ENCODE peak calls at places on chromosomes 2 and 18, in six cellular contexts. K is endothelial cell of umbilical vein, R is WTC11, Y is A549, G is H1, J is K562. U is an unnamed sample.

GRCh38 chr2:26735096-26735495 is 29.0 kb upstream of the SLC35F6 start:
- DNase-seq in K (no peak), R (no peak), Y (peak; percentile 86), G (no peak), J (no peak), U (no peak)

GRCh38 chr2:40193670-40194026 is 258.2 kb downstream of the SLC8A1 start:
- DNase-seq in K (no peak), R (no peak), Y (no peak), G (no peak), J (no peak), U (no peak)

GRCh38 chr2:100446696-100447095 is 23.6 kb upstream of the NMS start:
- DNase-seq in K (no peak), R (no peak), Y (no peak), G (no peak), J (no peak), U (no peak)

GRCh38 chr2:9110893-9111569 is 95.6 kb upstream of the ASAP2 start:
- DNase-seq in K (no peak), R (peak; percentile 89), Y (peak; percentile 33), G (peak; percentile 67), J (peak; percentile 48), U (no peak)

GRCh38 chr2:238597638-238598528 is 171.2 kb downstream of the ASB1 start:
- DNase-seq in K (no peak), R (no peak), Y (no peak), G (no peak), J (no peak), U (no peak)

GRCh38 chr2:165777522-165778186 is 16.4 kb downstream of the GALNT3 start:
- DNase-seq in K (no peak), R (no peak), Y (no peak), G (no peak), J (no peak), U (no peak)

GRCh38 chr2:3042601-3043585 is 334.7 kb downstream of the EIPR1 start:
- DNase-seq in K (no peak), R (no peak), Y (no peak), G (no peak), J (no peak), U (no peak)

GRCh38 chr2:38464971-38465788 is 88.1 kb upstream of the ATL2 start:
- DNase-seq in K (no peak), R (no peak), Y (no peak), G (no peak), J (no peak), U (no peak)

GRCh38 chr2:10285578-10286198 is 17.0 kb upstream of the HPCAL1 start:
- DNase-seq in K (peak; percentile 79), R (no peak), Y (peak; percentile 90), G (no peak), J (no peak), U (peak; percentile 77)

GRCh38 chr2:37886745-37887144 is 38.3 kb upstream of the RMDN2 start:
- DNase-seq in K (no peak), R (no peak), Y (no peak), G (no peak), J (no peak), U (no peak)

GRCh38 chr2:110678457-110679336 is 834 bp upstream of the BUB1 start:
- DNase-seq in K (peak; percentile 50), R (no peak), Y (no peak), G (no peak), J (peak; percentile 32), U (no peak)

GRCh38 chr2:181396575-181397062 is 60.6 kb upstream of the ITGA4 start:
- DNase-seq in K (no peak), R (no peak), Y (no peak), G (no peak), J (no peak), U (no peak)

GRCh38 chr2:30763151-30763660 is 44.0 kb downstream of the CAPN13 start:
- DNase-seq in K (no peak), R (no peak), Y (no peak), G (no peak), J (no peak), U (no peak)

GRCh38 chr2:44580875-44581515 is 219.2 kb downstream of the CAMKMT start:
- DNase-seq in K (no peak), R (no peak), Y (no peak), G (no peak), J (no peak), U (no peak)

GRCh38 chr2:191571163-191571769 is 106.7 kb upstream of the NABP1 start:
- DNase-seq in K (peak; percentile 65), R (no peak), Y (peak; percentile 74), G (no peak), J (peak; percentile 59), U (no peak)

GRCh38 chr2:74168739-74169138 is 9.9 kb downstream of the MOB1A start:
- DNase-seq in K (no peak), R (no peak), Y (no peak), G (no peak), J (no peak), U (no peak)

GRCh38 chr2:181944164-181944913 is 41.3 kb upstream of the PPP1R1C start:
- DNase-seq in K (no peak), R (no peak), Y (no peak), G (no peak), J (no peak), U (peak; percentile 81)

GRCh38 chr18:46333371-46334199 is 229.4 kb downstream of the HAUS1 start:
- DNase-seq in K (no peak), R (peak; percentile 50), Y (peak; percentile 31), G (no peak), J (no peak), U (no peak)

GRCh38 chr2:8441371-8441770 is 240.5 kb upstream of the ID2 start:
- DNase-seq in K (no peak), R (no peak), Y (no peak), G (no peak), J (no peak), U (no peak)

GRCh38 chr2:75146903-75147332 is 52.4 kb downstream of the TACR1 start:
- DNase-seq in K (peak; percentile 67), R (no peak), Y (peak; percentile 71), G (no peak), J (no peak), U (peak; percentile 54)

GRCh38 chr2:43068730-43069517 is 157.5 kb downstream of the ZFP36L2 start:
- DNase-seq in K (no peak), R (no peak), Y (no peak), G (no peak), J (no peak), U (no peak)
- TF ChIP-seq JUN in K (no peak), R (no peak), Y (no peak), G (no peak), J (no peak), U (no peak)

DNA sequence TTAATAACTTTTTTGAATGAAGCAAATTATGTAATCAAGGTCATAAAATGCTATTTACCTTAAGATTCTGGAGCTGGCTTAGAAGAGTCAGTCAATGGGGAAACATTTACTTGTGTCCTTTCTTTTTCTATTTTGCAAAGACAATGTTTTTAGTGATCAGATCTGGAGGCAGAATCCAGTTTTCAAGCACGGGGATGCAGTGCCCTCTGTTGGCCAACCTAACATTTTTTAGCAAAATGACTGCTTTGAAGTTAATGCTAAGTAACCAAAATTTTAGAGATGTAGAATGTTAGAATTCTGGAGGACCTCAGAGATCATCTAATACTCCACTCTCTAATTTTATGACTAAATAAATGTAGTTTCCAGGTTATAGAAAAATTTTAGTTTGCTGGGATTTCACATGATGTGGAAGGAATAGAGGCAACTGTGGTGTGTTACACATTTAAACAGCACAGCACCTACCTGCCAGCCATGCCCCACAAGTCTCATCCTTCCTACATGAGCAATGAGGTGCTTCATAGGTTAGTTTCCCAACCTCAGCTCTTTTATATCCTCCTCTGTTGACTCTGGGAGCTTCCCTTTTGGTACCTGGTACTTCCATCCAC is 23.6 kb upstream of the SLC9A4 start:
- DNase-seq in K (peak; percentile 67), R (peak; percentile 51), Y (peak; percentile 42), G (no peak), J (peak; percentile 45), U (peak; percentile 23)
- TF ChIP-seq JUN in K (no peak), R (no peak), Y (no peak), G (no peak), J (no peak), U (no peak)

DNA sequence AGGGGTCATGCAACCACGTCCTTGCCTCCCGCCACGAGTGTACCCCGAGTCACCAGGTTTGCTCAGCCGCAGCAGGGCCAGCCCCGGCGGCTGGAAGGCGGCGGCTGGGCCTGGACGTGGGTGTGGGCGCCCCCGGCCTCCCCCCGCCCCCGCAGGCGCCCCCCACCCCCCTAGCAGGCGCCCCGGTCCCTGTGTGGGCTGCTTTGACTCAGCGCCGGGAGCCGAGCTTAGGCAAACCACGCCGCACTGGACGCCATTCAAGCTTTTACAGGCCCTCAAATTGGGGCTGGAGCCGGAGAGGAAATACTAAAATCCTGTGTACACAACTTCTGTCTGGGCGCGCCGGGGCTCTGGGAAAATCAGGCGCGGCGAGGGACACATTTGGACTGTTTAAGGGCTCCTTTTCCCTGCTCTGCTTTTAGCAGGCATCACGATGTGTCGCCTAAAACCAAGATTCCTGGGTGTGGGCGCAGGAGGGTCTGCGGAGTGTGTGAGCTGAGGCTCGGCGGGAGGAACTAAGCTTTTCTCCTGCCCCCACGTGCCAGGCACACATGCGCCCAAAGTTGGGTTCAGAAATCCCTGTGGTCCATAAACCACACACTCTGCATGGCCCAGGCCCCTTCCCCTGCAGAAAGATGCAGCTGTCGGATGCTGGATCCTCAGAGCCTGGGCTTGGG is 57.5 kb downstream of the ATOH8 start:
- DNase-seq in K (peak; percentile 13), R (no peak), Y (no peak), G (no peak), J (no peak), U (no peak)
- TF ChIP-seq JUN in K (no peak), R (no peak), Y (no peak), G (no peak), J (no peak), U (no peak)

GRCh38 chr2:209870067-209870466 is 98.4 kb downstream of the UNC80 start:
- DNase-seq in K (no peak), R (no peak), Y (no peak), G (no peak), J (no peak), U (no peak)

GRCh38 chr2:209868595-209868994 is 97.0 kb downstream of the UNC80 start:
- DNase-seq in K (no peak), R (no peak), Y (no peak), G (no peak), J (no peak), U (no peak)

DNA sequence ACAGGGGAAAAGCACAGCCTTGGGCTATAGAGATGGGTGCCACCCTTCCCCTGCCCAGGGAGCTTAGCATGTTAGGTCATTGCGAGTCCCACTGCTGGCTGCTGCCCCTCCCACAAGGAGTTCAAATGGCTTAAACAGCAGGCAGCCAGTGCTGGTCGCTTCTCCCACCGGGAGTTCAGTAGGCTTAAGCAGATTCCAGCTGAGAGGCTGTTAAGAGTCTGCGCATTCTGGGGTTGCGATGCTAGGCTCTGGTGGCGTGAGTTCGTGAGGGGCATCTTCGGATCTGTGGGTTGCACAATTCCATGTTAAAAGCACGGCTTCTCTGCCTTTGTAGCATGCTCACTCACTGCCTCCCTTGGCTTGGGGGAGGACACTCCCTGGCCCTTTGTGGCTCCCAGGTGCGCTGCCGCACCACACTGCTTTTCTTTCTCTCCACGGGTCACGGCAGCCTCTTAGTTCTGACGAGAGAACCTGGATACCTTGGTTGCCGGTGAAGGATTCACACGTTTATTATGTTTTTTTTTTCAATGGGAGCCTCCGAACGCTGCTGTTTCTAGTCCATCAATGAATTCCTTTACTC is 93.2 kb downstream of the UNC80 start:
- DNase-seq in K (no peak), R (peak; percentile 34), Y (no peak), G (peak; percentile 7), J (no peak), U (no peak)
- TF ChIP-seq JUN in K (no peak), R (no peak), Y (no peak), G (no peak), J (no peak), U (no peak)

GRCh38 chr2:235107640-235107951 is 155.8 kb downstream of the SH3BP4 start:
- DNase-seq in K (no peak), R (no peak), Y (no peak), G (no peak), J (no peak), U (no peak)
- TF ChIP-seq JUN in K (no peak), R (no peak), Y (no peak), G (no peak), J (no peak), U (no peak)

GRCh38 chr2:154425999-154426398 is 272.5 kb upstream of the KCNJ3 start:
- DNase-seq in K (peak; percentile 27), R (no peak), Y (no peak), G (no peak), J (no peak), U (no peak)
- TF ChIP-seq JUN in K (no peak), R (no peak), Y (no peak), G (no peak), J (no peak), U (no peak)

U was measured in HepG2.